ENCODE peak calls at places on chromosomes 12 and 14, in seven cellular contexts. One of them, this sample, is unnamed.

GRCh38 chr12:131950182-131950913 is 606 bp downstream of the EP400 start:
- DNase-seq in left lung: no peak
- DNase-seq in CD4-positive, CD25-positive, alpha-beta regulatory T cell: peak; percentile 20
- DNase-seq in thoracic aorta: no peak
- DNase-seq in PC-9: no peak
- DNase-seq in heart right ventricle: no peak
- DNase-seq in BJ: no peak
- DNase-seq in this sample: peak; percentile 57

GRCh38 chr14:104659146-104659545 is 30.3 kb upstream of the INF2 start:
- DNase-seq in left lung: no peak
- DNase-seq in CD4-positive, CD25-positive, alpha-beta regulatory T cell: no peak
- DNase-seq in thoracic aorta: no peak
- DNase-seq in PC-9: no peak
- DNase-seq in heart right ventricle: no peak
- DNase-seq in BJ: no peak
- DNase-seq in this sample: no peak

GRCh38 chr14:37087520-37087919 is 84.9 kb downstream of the SLC25A21 start:
- DNase-seq in left lung: no peak
- DNase-seq in CD4-positive, CD25-positive, alpha-beta regulatory T cell: no peak
- DNase-seq in thoracic aorta: no peak
- DNase-seq in PC-9: no peak
- DNase-seq in heart right ventricle: no peak
- DNase-seq in BJ: no peak
- DNase-seq in this sample: no peak

GRCh38 chr12:52149651-52150241 is 42.1 kb downstream of the KRT80 start:
- DNase-seq in left lung: peak; percentile 63
- DNase-seq in CD4-positive, CD25-positive, alpha-beta regulatory T cell: no peak
- DNase-seq in thoracic aorta: no peak
- DNase-seq in PC-9: peak; percentile 69
- DNase-seq in heart right ventricle: no peak
- DNase-seq in BJ: no peak
- DNase-seq in this sample: no peak

GRCh38 chr14:70856851-70857498 is 47.7 kb upstream of the MAP3K9 start:
- DNase-seq in left lung: no peak
- DNase-seq in CD4-positive, CD25-positive, alpha-beta regulatory T cell: no peak
- DNase-seq in thoracic aorta: no peak
- DNase-seq in PC-9: no peak
- DNase-seq in heart right ventricle: no peak
- DNase-seq in BJ: peak; percentile 78
- DNase-seq in this sample: no peak

GRCh38 chr14:68791078-68791983 is 1.5 kb downstream of the ZFP36L1 start:
- DNase-seq in left lung: no peak
- DNase-seq in CD4-positive, CD25-positive, alpha-beta regulatory T cell: no peak
- DNase-seq in thoracic aorta: no peak
- DNase-seq in PC-9: no peak
- DNase-seq in heart right ventricle: no peak
- DNase-seq in BJ: no peak
- DNase-seq in this sample: peak; percentile 19

GRCh38 chr14:77681196-77682157 is 26.3 kb downstream of the ALKBH1 start:
- DNase-seq in left lung: no peak
- DNase-seq in CD4-positive, CD25-positive, alpha-beta regulatory T cell: no peak
- DNase-seq in thoracic aorta: no peak
- DNase-seq in PC-9: peak; percentile 61
- DNase-seq in heart right ventricle: no peak
- DNase-seq in BJ: no peak
- DNase-seq in this sample: no peak

GRCh38 chr12:112964067-112964670 is 14.2 kb upstream of the OAS2 start:
- DNase-seq in left lung: no peak
- DNase-seq in CD4-positive, CD25-positive, alpha-beta regulatory T cell: no peak
- DNase-seq in thoracic aorta: no peak
- DNase-seq in PC-9: no peak
- DNase-seq in heart right ventricle: no peak
- DNase-seq in BJ: no peak
- DNase-seq in this sample: no peak

GRCh38 chr12:132469423-132469822 is 20.5 kb upstream of the FBRSL1 start:
- DNase-seq in left lung: no peak
- DNase-seq in CD4-positive, CD25-positive, alpha-beta regulatory T cell: no peak
- DNase-seq in thoracic aorta: no peak
- DNase-seq in PC-9: no peak
- DNase-seq in heart right ventricle: no peak
- DNase-seq in BJ: no peak
- DNase-seq in this sample: no peak

GRCh38 chr14:74860899-74861733 is 14.8 kb downstream of the PROX2 start:
- DNase-seq in left lung: peak; percentile 94
- DNase-seq in CD4-positive, CD25-positive, alpha-beta regulatory T cell: peak; percentile 83
- DNase-seq in thoracic aorta: peak; percentile 77
- DNase-seq in PC-9: peak; percentile 73
- DNase-seq in heart right ventricle: peak; percentile 90
- DNase-seq in BJ: no peak
- DNase-seq in this sample: peak; percentile 64

GRCh38 chr12:131046813-131047788 is 93.4 kb downstream of the ADGRD1 start:
- DNase-seq in left lung: peak; percentile 67
- DNase-seq in CD4-positive, CD25-positive, alpha-beta regulatory T cell: no peak
- DNase-seq in thoracic aorta: no peak
- DNase-seq in PC-9: no peak
- DNase-seq in heart right ventricle: peak; percentile 78
- DNase-seq in BJ: no peak
- DNase-seq in this sample: no peak

GRCh38 chr14:90970167-90970600 is 90.3 kb downstream of the RPS6KA5 start:
- DNase-seq in left lung: no peak
- DNase-seq in CD4-positive, CD25-positive, alpha-beta regulatory T cell: no peak
- DNase-seq in thoracic aorta: no peak
- DNase-seq in PC-9: peak; percentile 77
- DNase-seq in heart right ventricle: no peak
- DNase-seq in BJ: no peak
- DNase-seq in this sample: no peak

GRCh38 chr14:103326078-103326477 is 8.0 kb upstream of the EIF5 start:
- DNase-seq in left lung: peak; percentile 3
- DNase-seq in CD4-positive, CD25-positive, alpha-beta regulatory T cell: no peak
- DNase-seq in thoracic aorta: no peak
- DNase-seq in PC-9: no peak
- DNase-seq in heart right ventricle: no peak
- DNase-seq in BJ: no peak
- DNase-seq in this sample: no peak

GRCh38 chr12:2306686-2307249 is 254.0 kb downstream of the CACNA1C start:
- DNase-seq in left lung: no peak
- DNase-seq in CD4-positive, CD25-positive, alpha-beta regulatory T cell: no peak
- DNase-seq in thoracic aorta: no peak
- DNase-seq in PC-9: no peak
- DNase-seq in heart right ventricle: no peak
- DNase-seq in BJ: no peak
- DNase-seq in this sample: peak; percentile 29

GRCh38 chr12:91991397-91992187 is 154.1 kb downstream of the BTG1 start:
- DNase-seq in left lung: no peak
- DNase-seq in CD4-positive, CD25-positive, alpha-beta regulatory T cell: peak; percentile 64
- DNase-seq in thoracic aorta: no peak
- DNase-seq in PC-9: no peak
- DNase-seq in heart right ventricle: no peak
- DNase-seq in BJ: no peak
- DNase-seq in this sample: no peak

GRCh38 chr14:63662776-63663175 is 21.1 kb upstream of the WDR89 start:
- DNase-seq in left lung: no peak
- DNase-seq in CD4-positive, CD25-positive, alpha-beta regulatory T cell: no peak
- DNase-seq in thoracic aorta: no peak
- DNase-seq in PC-9: no peak
- DNase-seq in heart right ventricle: no peak
- DNase-seq in BJ: no peak
- DNase-seq in this sample: no peak

GRCh38 chr14:75069811-75070145 is 337 bp downstream of the ZC2HC1C start:
- DNase-seq in left lung: no peak
- DNase-seq in CD4-positive, CD25-positive, alpha-beta regulatory T cell: no peak
- DNase-seq in thoracic aorta: no peak
- DNase-seq in PC-9: no peak
- DNase-seq in heart right ventricle: no peak
- DNase-seq in BJ: no peak
- DNase-seq in this sample: no peak

GRCh38 chr14:94395900-94396574 is 7.6 kb upstream of the SERPINA1 start:
- DNase-seq in left lung: no peak
- DNase-seq in CD4-positive, CD25-positive, alpha-beta regulatory T cell: no peak
- DNase-seq in thoracic aorta: no peak
- DNase-seq in PC-9: no peak
- DNase-seq in heart right ventricle: no peak
- DNase-seq in BJ: no peak
- DNase-seq in this sample: no peak
- H3K36me3 ChIP-seq in left lung: no peaks in the 10 kb centered on the region
- H3K36me3 ChIP-seq in CD4-positive, CD25-positive, alpha-beta regulatory T cell: no peaks in the 10 kb centered on the region
- H3K36me3 ChIP-seq in thoracic aorta: no peaks in the 10 kb centered on the region
- H3K36me3 ChIP-seq in PC-9: no peaks in the 10 kb centered on the region
- H3K36me3 ChIP-seq in heart right ventricle: no peaks in the 10 kb centered on the region
- H3K36me3 ChIP-seq in BJ: no peaks in the 10 kb centered on the region
- H3K36me3 ChIP-seq in this sample: no peaks in the 10 kb centered on the region

GRCh38 chr14:20384886-20385285 is 28.4 kb downstream of the TEP1 start:
- DNase-seq in left lung: no peak
- DNase-seq in CD4-positive, CD25-positive, alpha-beta regulatory T cell: no peak
- DNase-seq in thoracic aorta: no peak
- DNase-seq in PC-9: no peak
- DNase-seq in heart right ventricle: no peak
- DNase-seq in BJ: no peak
- DNase-seq in this sample: no peak

GRCh38 chr14:20382526-20382925 is 30.8 kb downstream of the TEP1 start:
- DNase-seq in left lung: no peak
- DNase-seq in CD4-positive, CD25-positive, alpha-beta regulatory T cell: no peak
- DNase-seq in thoracic aorta: no peak
- DNase-seq in PC-9: no peak
- DNase-seq in heart right ventricle: no peak
- DNase-seq in BJ: no peak
- DNase-seq in this sample: no peak

GRCh38 chr14:20383032-20383431 is 30.3 kb downstream of the TEP1 start:
- DNase-seq in left lung: no peak
- DNase-seq in CD4-positive, CD25-positive, alpha-beta regulatory T cell: no peak
- DNase-seq in thoracic aorta: no peak
- DNase-seq in PC-9: no peak
- DNase-seq in heart right ventricle: no peak
- DNase-seq in BJ: no peak
- DNase-seq in this sample: no peak

GRCh38 chr14:20383636-20384035 is 29.7 kb downstream of the TEP1 start:
- DNase-seq in left lung: no peak
- DNase-seq in CD4-positive, CD25-positive, alpha-beta regulatory T cell: no peak
- DNase-seq in thoracic aorta: no peak
- DNase-seq in PC-9: no peak
- DNase-seq in heart right ventricle: no peak
- DNase-seq in BJ: no peak
- DNase-seq in this sample: no peak

GRCh38 chr14:20384321-20384720 is 29.0 kb downstream of the TEP1 start:
- DNase-seq in left lung: no peak
- DNase-seq in CD4-positive, CD25-positive, alpha-beta regulatory T cell: no peak
- DNase-seq in thoracic aorta: no peak
- DNase-seq in PC-9: no peak
- DNase-seq in heart right ventricle: no peak
- DNase-seq in BJ: no peak
- DNase-seq in this sample: no peak
- H3K36me3 ChIP-seq in left lung: peaks cover 100% of the 10 kb centered on the region
- H3K36me3 ChIP-seq in CD4-positive, CD25-positive, alpha-beta regulatory T cell: peaks cover 90% of the 10 kb centered on the region
- H3K36me3 ChIP-seq in thoracic aorta: peaks cover 95% of the 10 kb centered on the region
- H3K36me3 ChIP-seq in PC-9: no peaks in the 10 kb centered on the region
- H3K36me3 ChIP-seq in heart right ventricle: no peaks in the 10 kb centered on the region
- H3K36me3 ChIP-seq in BJ: peaks cover 56% of the 10 kb centered on the region
- H3K36me3 ChIP-seq in this sample: peaks cover 15% of the 10 kb centered on the region

GRCh38 chr12:57180321-57180989 is 33.0 kb upstream of the LRP1-AS start:
- DNase-seq in left lung: no peak
- DNase-seq in CD4-positive, CD25-positive, alpha-beta regulatory T cell: no peak
- DNase-seq in thoracic aorta: no peak
- DNase-seq in PC-9: no peak
- DNase-seq in heart right ventricle: no peak
- DNase-seq in BJ: no peak
- DNase-seq in this sample: no peak
- H3K36me3 ChIP-seq in left lung: peaks cover 87% of the 10 kb centered on the region
- H3K36me3 ChIP-seq in CD4-positive, CD25-positive, alpha-beta regulatory T cell: no peaks in the 10 kb centered on the region
- H3K36me3 ChIP-seq in thoracic aorta: peaks cover 80% of the 10 kb centered on the region
- H3K36me3 ChIP-seq in PC-9: no peaks in the 10 kb centered on the region
- H3K36me3 ChIP-seq in heart right ventricle: peaks cover 6% of the 10 kb centered on the region
- H3K36me3 ChIP-seq in BJ: peaks cover 82% of the 10 kb centered on the region
- H3K36me3 ChIP-seq in this sample: peaks cover 10% of the 10 kb centered on the region

GRCh38 chr12:124779161-124780141 is 84.2 kb downstream of the SCARB1 start:
- DNase-seq in left lung: no peak
- DNase-seq in CD4-positive, CD25-positive, alpha-beta regulatory T cell: no peak
- DNase-seq in thoracic aorta: no peak
- DNase-seq in PC-9: no peak
- DNase-seq in heart right ventricle: no peak
- DNase-seq in BJ: no peak
- DNase-seq in this sample: no peak

GRCh38 chr12:124780752-124781685 is 82.6 kb downstream of the SCARB1 start:
- DNase-seq in left lung: no peak
- DNase-seq in CD4-positive, CD25-positive, alpha-beta regulatory T cell: no peak
- DNase-seq in thoracic aorta: no peak
- DNase-seq in PC-9: no peak
- DNase-seq in heart right ventricle: no peak
- DNase-seq in BJ: no peak
- DNase-seq in this sample: no peak

GRCh38 chr12:124783087-124783486 is 80.6 kb downstream of the SCARB1 start:
- DNase-seq in left lung: no peak
- DNase-seq in CD4-positive, CD25-positive, alpha-beta regulatory T cell: no peak
- DNase-seq in thoracic aorta: no peak
- DNase-seq in PC-9: no peak
- DNase-seq in heart right ventricle: no peak
- DNase-seq in BJ: no peak
- DNase-seq in this sample: no peak

GRCh38 chr12:124780336-124780735 is 83.3 kb downstream of the SCARB1 start:
- DNase-seq in left lung: no peak
- DNase-seq in CD4-positive, CD25-positive, alpha-beta regulatory T cell: no peak
- DNase-seq in thoracic aorta: no peak
- DNase-seq in PC-9: no peak
- DNase-seq in heart right ventricle: no peak
- DNase-seq in BJ: no peak
- DNase-seq in this sample: no peak

DNA sequence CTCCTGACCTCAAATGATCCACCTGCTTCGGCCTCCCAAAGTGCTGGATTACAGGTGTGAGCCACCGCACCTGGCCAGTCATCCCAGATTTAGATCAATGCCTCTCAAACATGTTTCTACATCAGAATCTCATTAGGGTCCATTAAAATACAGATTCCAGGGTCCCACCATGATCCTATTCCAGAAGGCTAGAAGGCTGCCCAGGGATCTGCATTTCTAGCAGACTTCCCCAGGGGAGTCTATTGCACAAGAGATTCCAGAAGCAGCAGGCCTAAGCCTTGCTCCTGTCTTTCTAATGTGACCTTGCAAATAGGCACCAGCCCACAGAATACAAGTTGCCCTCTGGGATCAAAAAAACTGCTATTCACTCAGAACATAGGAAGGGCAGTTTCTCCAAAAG is 81.5 kb downstream of the SCARB1 start:
- DNase-seq in left lung: no peak
- DNase-seq in CD4-positive, CD25-positive, alpha-beta regulatory T cell: no peak
- DNase-seq in thoracic aorta: no peak
- DNase-seq in PC-9: no peak
- DNase-seq in heart right ventricle: no peak
- DNase-seq in BJ: no peak
- DNase-seq in this sample: no peak
- H3K36me3 ChIP-seq in left lung: peaks cover 24% of the 10 kb centered on the region
- H3K36me3 ChIP-seq in CD4-positive, CD25-positive, alpha-beta regulatory T cell: no peaks in the 10 kb centered on the region
- H3K36me3 ChIP-seq in thoracic aorta: no peaks in the 10 kb centered on the region
- H3K36me3 ChIP-seq in PC-9: no peaks in the 10 kb centered on the region
- H3K36me3 ChIP-seq in heart right ventricle: no peaks in the 10 kb centered on the region
- H3K36me3 ChIP-seq in BJ: peaks cover 4% of the 10 kb centered on the region
- H3K36me3 ChIP-seq in this sample: peaks cover 37% of the 10 kb centered on the region

This sample was measured in HAP-1.